ENCODE peak calls at places on chromosomes 3 and 15, in seven cellular contexts. Z, F, J, O, G, S and C are unnamed samples.

GRCh38 chr3:24375947-24376384 is 118.7 kb downstream of the THRB start:
- DNase-seq in S (no peak), F (no peak), Z (peak; percentile 49), O (no peak), J (no peak), G (no peak), C (no peak)

GRCh38 chr3:186220365-186220764 is 111.5 kb upstream of the ETV5 start:
- DNase-seq in S (no peak), J (peak; percentile 58), Z (no peak), G (no peak), O (peak; percentile 61), F (no peak), C (no peak)

GRCh38 chr15:58839485-58839884 is 68.4 kb downstream of the MINDY2 start:
- DNase-seq in F (no peak), G (no peak), Z (peak; percentile 27), J (no peak), S (no peak), O (peak; percentile 6), C (no peak)

GRCh38 chr3:145900056-145900829 is 260.7 kb downstream of the PLOD2 start:
- DNase-seq in Z (no peak), S (no peak), J (no peak), F (no peak), O (no peak), G (no peak), C (no peak)

GRCh38 chr3:27200721-27201434 is 168.3 kb downstream of the NEK10 start:
- DNase-seq in O (no peak), G (no peak), Z (no peak), J (no peak), F (no peak), S (no peak), C (no peak)

GRCh38 chr3:33016846-33017405 is 65.5 kb downstream of the CCR4 start:
- DNase-seq in Z (no peak), O (no peak), S (no peak), F (no peak), G (no peak), J (no peak), C (no peak)

GRCh38 chr15:33278816-33279612 is 31.8 kb upstream of the RYR3 start:
- DNase-seq in F (no peak), J (peak; percentile 98), S (peak; percentile 93), O (peak; percentile 92), Z (peak; percentile 58), G (peak; percentile 88), C (no peak)

GRCh38 chr15:45397116-45397665 is 18.8 kb upstream of the GATM start:
- DNase-seq in O (no peak), S (no peak), J (no peak), Z (no peak), F (no peak), G (no peak), C (no peak)

GRCh38 chr3:149468504-149469212 is 5.8 kb upstream of the TM4SF4 start:
- DNase-seq in F (no peak), G (no peak), S (no peak), J (peak; percentile 47), Z (no peak), O (no peak), C (no peak)

GRCh38 chr15:101207867-101208288 is 44.0 kb downstream of the CHSY1 start:
- DNase-seq in Z (peak; percentile 85), S (peak; percentile 93), J (peak; percentile 51), G (no peak), F (no peak), O (no peak), C (no peak)

GRCh38 chr3:165641569-165642310 is 195.5 kb downstream of the BCHE start:
- DNase-seq in G (no peak), J (peak; percentile 28), Z (peak; percentile 2), S (peak; percentile 28), O (peak; percentile 38), F (no peak), C (no peak)

GRCh38 chr15:27579738-27580137 is 519.4 kb downstream of the OCA2 start:
- DNase-seq in Z (no peak), J (no peak), O (no peak), S (no peak), G (no peak), F (no peak), C (no peak)

GRCh38 chr3:185658504-185658912 is 72.4 kb downstream of the SENP2 start:
- DNase-seq in Z (peak; percentile 98), O (peak; percentile 81), F (no peak), G (peak; percentile 86), S (peak; percentile 99), J (peak; percentile 97), C (no peak)

GRCh38 chr3:149844073-149844472 is 31.1 kb downstream of the RNF13 start:
- DNase-seq in O (no peak), S (no peak), Z (no peak), G (no peak), J (no peak), F (no peak), C (no peak)

GRCh38 chr15:75069301-75069925 is 46.0 kb downstream of the PPCDC start:
- DNase-seq in S (no peak), O (no peak), G (no peak), J (no peak), Z (no peak), F (no peak), C (no peak)

GRCh38 chr3:150751781-150752263 is 11.1 kb downstream of the SIAH2 start:
- DNase-seq in S (no peak), G (no peak), O (no peak), Z (no peak), F (no peak), J (no peak), C (no peak)

GRCh38 chr3:129629011-129629410 is 22.5 kb upstream of the PLXND1 start:
- DNase-seq in J (no peak), O (no peak), S (no peak), G (no peak), F (no peak), Z (no peak), C (no peak)

GRCh38 chr15:84961114-84961452 is 20.6 kb upstream of the PDE8A start:
- DNase-seq in Z (peak; percentile 62), J (peak; percentile 33), G (peak; percentile 64), O (peak; percentile 62), F (no peak), S (peak; percentile 76), C (no peak)

GRCh38 chr3:66403268-66403990 is 97.4 kb downstream of the LRIG1 start:
- DNase-seq in J (no peak), S (no peak), Z (no peak), G (no peak), F (no peak), O (no peak), C (no peak)

GRCh38 chr3:48467473-48468267 is 21.1 kb downstream of the ATRIP start:
- DNase-seq in F (no peak), G (no peak), J (no peak), Z (no peak), S (no peak), O (no peak), C (no peak)